ENCODE peak calls at places on chromosomes 13 and 19, in four cellular contexts. W is heart right ventricle, G is stomach, C is mammary epithelial cell. T is an unnamed sample.

GRCh38 chr13:51934461-51935087 is 72.8 kb downstream of the CCDC70 start:
- DNase-seq in C (no peak), G (no peak), W (no peak), T (no peak)

GRCh38 chr13:109610517-109610916 is 175.9 kb downstream of the IRS2 start:
- DNase-seq in W (peak; percentile 37), G (peak; percentile 48), C (no peak), T (no peak)

GRCh38 chr13:40287428-40287827 is 379.0 kb downstream of the FOXO1 start:
- DNase-seq in W (no peak), C (no peak), G (no peak), T (no peak)

GRCh38 chr13:95749545-95749944 is 72.6 kb downstream of the DNAJC3 start:
- DNase-seq in C (peak; percentile 29), G (no peak), W (no peak), T (no peak)

GRCh38 chr19:7595466-7596133 is at the start of gene CAMSAP3:
- DNase-seq in C (peak; percentile 38), W (no peak), G (peak; percentile 66), T (no peak)

GRCh38 chr13:110828705-110829104 is 86.2 kb downstream of the ANKRD10 start:
- DNase-seq in G (no peak), W (no peak), C (no peak), T (no peak)

GRCh38 chr13:106109391-106109791 is 426.1 kb downstream of the EFNB2 start:
- DNase-seq in G (no peak), W (no peak), C (no peak), T (no peak)

GRCh38 chr19:1752757-1753728 is at the start of gene ONECUT3:
- DNase-seq in G (peak; percentile 28), W (no peak), C (no peak), T (no peak)

GRCh38 chr19:10227215-10227971 is 3.7 kb downstream of the S1PR2 start:
- DNase-seq in G (no peak), C (no peak), W (peak; percentile 53), T (no peak)

GRCh38 chr19:16936901-16937300 is 48.1 kb downstream of the F2RL3 start:
- DNase-seq in C (no peak), G (no peak), W (no peak), T (no peak)

GRCh38 chr13:99501952-99502310 is 659 bp downstream of the TM9SF2 start:
- DNase-seq in C (peak; percentile 23), G (peak; percentile 30), W (no peak), T (no peak)

GRCh38 chr19:10074153-10074552 is 12.0 kb upstream of the SHFL start:
- DNase-seq in W (no peak), G (no peak), C (peak; percentile 27), T (no peak)

GRCh38 chr13:67221630-67222226 is 8.4 kb downstream of the PCDH9 start:
- DNase-seq in W (no peak), G (no peak), C (no peak), T (no peak)

GRCh38 chr19:19487077-19488040 is 28.0 kb downstream of the TSSK6 start:
- DNase-seq in W (no peak), G (no peak), C (no peak), T (no peak)

GRCh38 chr19:19489804-19490204 is 25.5 kb downstream of the TSSK6 start:
- DNase-seq in C (no peak), G (peak; percentile 34), W (no peak), T (no peak)

GRCh38 chr19:19488875-19489690 is 26.3 kb downstream of the TSSK6 start:
- DNase-seq in G (peak; percentile 64), C (peak; percentile 87), W (peak; percentile 61), T (peak; percentile 39)

GRCh38 chr19:19486343-19487076 is 28.8 kb downstream of the TSSK6 start:
- DNase-seq in G (no peak), C (no peak), W (no peak), T (no peak)

GRCh38 chr19:19488041-19488874 is 27.1 kb downstream of the TSSK6 start:
- DNase-seq in C (no peak), W (no peak), G (peak; percentile 59), T (no peak)
- H3K27ac ChIP-seq in C (peak overlapping the region; percentile 38), W (peak overlapping the region; percentile 77), G (peak overlapping the region; percentile 74), T (peak overlapping the region; percentile 92)

DNA sequence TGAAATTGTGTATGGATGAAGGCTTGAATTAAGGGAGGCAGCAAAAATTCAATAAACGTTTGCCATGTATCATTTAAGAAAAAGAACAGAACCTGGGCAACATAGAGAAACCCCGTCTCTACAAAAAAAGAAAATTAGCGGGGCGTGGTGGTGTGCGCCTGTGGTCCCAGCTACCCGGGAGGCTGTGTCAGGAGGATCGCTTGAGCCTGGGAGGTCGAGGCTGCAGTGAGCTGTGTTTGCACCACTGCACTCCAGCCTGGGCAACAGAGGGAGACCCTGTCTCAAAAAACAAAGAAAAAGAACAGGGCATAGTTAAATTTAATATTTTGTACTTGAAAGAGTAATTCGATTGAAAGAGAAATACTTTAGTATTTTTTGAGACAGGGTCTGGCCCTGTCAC is 1.4 kb downstream of the UBA2 start:
- DNase-seq in C (no peak), W (no peak), G (no peak), T (no peak)
- H3K27ac ChIP-seq in C (peak overlapping the region; percentile 59), W (peak overlapping the region; percentile 95), G (peak overlapping the region; percentile 95), T (no peak overlapping the region)

DNA sequence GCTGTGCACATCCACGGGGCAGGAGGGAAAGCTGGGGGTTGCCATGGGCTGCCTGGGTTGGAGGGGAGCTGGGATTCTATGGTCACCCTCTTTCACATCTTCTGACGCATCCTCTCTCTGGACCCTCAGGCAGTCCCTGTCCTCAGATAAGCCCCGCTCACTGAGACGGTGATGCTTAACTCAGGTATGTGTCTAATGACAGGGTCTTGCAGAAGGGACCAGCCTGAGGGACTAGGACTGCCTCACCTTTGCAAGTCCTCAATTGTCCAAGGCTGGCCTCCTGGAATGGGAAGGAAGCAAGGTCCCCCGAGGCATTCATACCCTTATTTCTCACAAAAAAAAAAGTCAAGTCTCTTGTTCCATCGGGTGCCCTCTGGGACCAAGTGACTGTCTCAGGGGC is 37.7 kb upstream of the CCNE1 start:
- DNase-seq in C (no peak), W (no peak), G (no peak), T (no peak)
- H3K27ac ChIP-seq in C (no peak overlapping the region), W (no peak overlapping the region), G (no peak overlapping the region), T (no peak overlapping the region)

DNA sequence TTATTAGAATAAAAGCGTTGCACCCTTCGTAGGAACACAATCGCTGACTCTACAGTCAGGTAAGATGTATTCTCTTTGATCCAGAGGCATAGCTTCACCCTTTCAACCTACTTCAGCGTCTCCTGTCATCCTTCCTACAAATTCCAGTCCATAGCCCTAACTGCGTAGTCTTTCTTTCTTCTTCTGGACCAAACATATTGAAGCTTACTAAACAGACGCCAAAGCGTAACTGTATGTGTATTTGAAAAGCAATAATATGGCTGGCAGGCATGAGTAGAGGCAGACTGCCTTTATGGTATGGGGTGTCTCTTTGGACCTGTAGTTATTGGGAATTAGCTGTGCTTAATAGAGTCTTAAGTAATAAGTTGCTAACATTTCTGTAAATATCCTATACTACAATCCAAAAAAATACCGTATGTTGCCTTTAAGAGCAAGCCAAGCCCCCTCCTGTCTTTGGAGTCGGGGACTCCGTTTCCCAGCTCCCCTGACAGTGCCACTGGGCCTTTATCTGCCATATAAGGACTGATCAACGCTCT is 392 bp upstream of the ZNF548 start:
- DNase-seq in C (no peak), W (no peak), G (no peak), T (no peak)
- H3K27ac ChIP-seq in C (peak overlapping the region; percentile 88), W (peak overlapping the region; percentile 94), G (peak overlapping the region; percentile 97), T (peak overlapping the region; percentile 53)

DNA sequence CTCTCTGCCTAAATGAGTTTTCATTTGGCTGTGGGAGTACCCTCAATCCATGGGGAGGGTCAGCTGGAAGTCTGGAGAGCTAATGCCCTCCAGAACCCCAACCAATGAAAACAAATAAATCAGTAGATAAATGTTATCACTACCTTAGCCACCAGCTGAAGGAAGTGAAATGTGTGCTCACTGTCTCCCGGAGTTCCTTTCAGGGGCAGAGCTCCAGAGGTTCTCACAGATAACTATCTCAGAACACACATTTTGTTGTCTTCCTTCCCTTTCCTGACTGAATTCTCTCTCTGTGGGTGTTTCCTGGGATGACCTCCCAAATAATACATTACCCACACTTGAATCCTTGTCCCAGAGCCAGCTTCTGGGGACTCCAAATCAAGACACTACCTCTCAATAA is 779.6 kb downstream of the DIAPH3 start:
- DNase-seq in W (no peak), C (no peak), G (no peak), T (no peak)
- H3K27ac ChIP-seq in W (peak overlapping the region; percentile 2), C (no peak overlapping the region), G (no peak overlapping the region), T (no peak overlapping the region)

GRCh38 chr13:113422790-113423189 is 30.5 kb downstream of the ADPRHL1 start:
- DNase-seq in W (no peak), G (no peak), C (no peak), T (no peak)
- H3K27ac ChIP-seq in W (no peak overlapping the region), G (peak overlapping the region; percentile 76), C (no peak overlapping the region), T (no peak overlapping the region)

DNA sequence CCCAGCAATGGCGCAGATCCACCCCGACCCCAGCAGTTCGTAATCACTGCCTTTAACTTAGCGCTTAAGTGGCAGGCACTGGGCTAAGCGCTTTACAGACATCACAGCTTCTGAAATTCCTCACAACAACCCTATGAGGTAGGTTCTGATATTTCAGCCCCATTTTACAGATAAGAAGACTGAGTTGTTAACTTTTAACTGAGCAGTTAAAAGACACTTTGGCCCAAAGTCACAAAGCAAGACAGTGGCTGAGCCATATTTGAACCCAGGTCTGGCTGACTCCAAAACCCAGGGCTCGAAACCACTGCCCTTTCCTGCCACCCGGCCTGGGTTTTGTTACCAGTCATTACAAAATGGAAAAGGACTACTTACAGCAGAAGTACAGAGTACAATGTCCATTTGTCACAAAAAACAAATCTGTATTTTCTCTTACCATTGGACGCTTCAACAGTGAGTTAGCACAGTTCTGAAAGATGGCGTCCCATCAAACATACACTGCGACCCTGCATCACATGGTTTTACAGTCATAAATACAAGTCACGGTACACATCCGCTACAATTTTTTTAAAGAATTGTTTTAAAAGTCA is 8.5 kb downstream of the HNRNPL start:
- DNase-seq in G (no peak), C (no peak), W (no peak), T (no peak)
- H3K27ac ChIP-seq in G (peak overlapping the region; percentile 72), C (no peak overlapping the region), W (no peak overlapping the region), T (peak overlapping the region; percentile 91)

GRCh38 chr19:41993612-41994483 is at the start of gene ATP1A3:
- DNase-seq in C (peak; percentile 52), W (peak; percentile 74), G (peak; percentile 51), T (no peak)
- H3K27ac ChIP-seq in C (no peak within 1 kb of the TSS), W (peak within 1 kb of the TSS; percentile 94), G (no peak within 1 kb of the TSS), T (no peak within 1 kb of the TSS)